ENCODE peak calls at places on chromosomes 13 and 19, in four cellular contexts. G, J, R and X are unnamed samples.

GRCh38 chr19:46514589-46515289 is 19.1 kb upstream of the PNMA8B start:
- DNase-seq in J (no peak), G (no peak), R (peak; percentile 58), X (no peak)

GRCh38 chr13:37023871-37024270 is 23.3 kb downstream of the EXOSC8 start:
- DNase-seq in G (no peak), R (no peak), J (no peak), X (peak; percentile 11)

GRCh38 chr19:35140898-35141626 is 2.0 kb upstream of the FXYD7 start:
- DNase-seq in G (peak; percentile 100), J (peak; percentile 98), R (peak; percentile 92), X (peak; percentile 92)

GRCh38 chr13:27401210-27401609 is 23.2 kb upstream of the GTF3A start:
- DNase-seq in G (no peak), J (peak; percentile 75), R (no peak), X (no peak)

GRCh38 chr19:44623080-44623479 is 9.7 kb downstream of the IGSF23 start:
- DNase-seq in G (no peak), J (no peak), R (no peak), X (peak; percentile 18)

GRCh38 chr19:36067681-36068080 is 13.0 kb downstream of the WDR62 start:
- DNase-seq in R (no peak), G (no peak), J (no peak), X (no peak)

GRCh38 chr13:49341517-49341916 is 93.8 kb downstream of the CDADC1 start:
- DNase-seq in G (no peak), R (no peak), J (no peak), X (no peak)

GRCh38 chr13:80363890-80364503 is 23.1 kb upstream of the SPRY2 start:
- DNase-seq in R (peak; percentile 67), G (no peak), J (no peak), X (peak; percentile 58)

GRCh38 chr19:18412610-18413239 is 6.5 kb upstream of the SSBP4 start:
- DNase-seq in G (no peak), J (no peak), R (peak; percentile 30), X (no peak)

GRCh38 chr19:45507864-45508680 is 793 bp downstream of the VASP start:
- DNase-seq in J (peak; percentile 74), G (peak; percentile 89), R (peak; percentile 86), X (peak; percentile 48)

GRCh38 chr19:1582201-1582600 is 10.5 kb downstream of the MBD3 start:
- DNase-seq in G (no peak), R (no peak), J (no peak), X (no peak)

GRCh38 chr19:1587872-1588271 is 4.8 kb downstream of the MBD3 start:
- DNase-seq in R (no peak), J (no peak), G (no peak), X (no peak)

GRCh38 chr19:1580957-1581356 is 11.7 kb downstream of the MBD3 start:
- DNase-seq in R (no peak), J (no peak), G (no peak), X (no peak)

GRCh38 chr19:1585243-1585580 is 7.5 kb downstream of the MBD3 start:
- DNase-seq in G (no peak), R (no peak), J (no peak), X (no peak)

GRCh38 chr19:1584500-1585242 is 8.0 kb downstream of the MBD3 start:
- DNase-seq in R (no peak), G (no peak), J (no peak), X (no peak)
- H3K27ac ChIP-seq in R (no peak overlapping the region), G (no peak overlapping the region), J (no peak overlapping the region), X (no peak overlapping the region)

DNA sequence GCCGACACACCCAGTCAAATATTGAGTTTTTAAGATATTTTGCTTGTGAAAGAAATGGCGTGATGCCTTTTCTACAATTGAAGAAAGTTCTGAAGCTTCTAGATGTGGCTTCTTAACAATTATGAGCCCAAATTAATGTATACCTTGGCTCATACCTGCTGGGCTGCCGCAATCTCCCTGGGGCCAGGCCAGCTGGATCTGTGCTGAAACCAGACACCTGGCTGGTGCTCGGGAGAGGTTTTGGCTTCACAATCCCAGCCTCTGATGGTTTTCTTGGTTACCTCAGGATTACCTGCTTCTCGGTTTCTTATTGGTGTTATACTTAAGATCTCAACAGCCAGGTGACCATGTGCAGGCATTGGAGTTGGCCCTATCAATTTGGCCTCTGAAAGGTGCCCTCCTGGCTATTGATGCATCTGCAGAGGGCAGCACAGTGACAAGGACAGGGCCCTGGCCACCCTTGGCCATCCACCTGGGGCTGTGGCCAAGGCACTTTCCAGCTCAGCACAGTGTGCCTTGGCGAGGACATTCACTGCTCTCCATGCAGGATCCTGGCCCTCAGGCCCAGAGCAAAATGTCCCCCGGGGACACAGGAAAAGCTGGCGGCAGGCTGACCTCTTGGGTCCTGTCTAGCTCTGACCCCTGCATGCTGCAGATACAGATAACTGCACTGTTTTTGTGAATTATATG is 305.0 kb downstream of the ZNF536 start:
- DNase-seq in J (no peak), G (no peak), R (no peak), X (no peak)
- H3K27ac ChIP-seq in J (no peak overlapping the region), G (no peak overlapping the region), R (no peak overlapping the region), X (no peak overlapping the region)

GRCh38 chr19:3289971-3290569 is 65.6 kb downstream of the CELF5 start:
- DNase-seq in G (no peak), R (no peak), J (no peak), X (no peak)

GRCh38 chr19:3292958-3293529 is 68.6 kb downstream of the CELF5 start:
- DNase-seq in J (peak; percentile 36), R (no peak), G (no peak), X (no peak)

GRCh38 chr19:3294080-3294850 is 69.8 kb downstream of the CELF5 start:
- DNase-seq in G (no peak), R (no peak), J (no peak), X (no peak)

GRCh38 chr19:3293560-3293959 is 69.1 kb downstream of the CELF5 start:
- DNase-seq in G (no peak), R (no peak), J (no peak), X (no peak)

DNA sequence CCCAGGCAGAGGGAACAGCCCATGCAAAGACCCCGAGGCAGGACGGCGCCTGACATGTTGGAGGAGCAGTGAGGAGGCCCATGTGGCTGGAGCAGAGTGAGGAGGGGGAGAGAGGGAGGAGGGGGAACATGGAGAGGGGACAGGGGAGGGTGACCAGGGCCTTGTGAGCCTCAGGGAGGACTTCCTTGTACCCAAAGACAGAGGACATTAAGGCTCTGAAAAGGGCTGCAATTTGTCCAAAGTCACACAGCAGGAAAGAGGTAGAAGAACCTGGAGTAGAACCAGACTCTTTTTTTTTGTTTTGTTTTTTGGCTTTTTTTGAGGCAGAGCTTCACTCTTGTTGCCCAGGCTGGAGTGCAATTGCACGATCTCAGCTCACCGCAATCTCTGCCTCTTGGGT is 67.2 kb downstream of the CELF5 start:
- DNase-seq in J (no peak), R (no peak), G (no peak), X (no peak)
- H3K27ac ChIP-seq in J (no peak overlapping the region), R (no peak overlapping the region), G (no peak overlapping the region), X (no peak overlapping the region)

DNA sequence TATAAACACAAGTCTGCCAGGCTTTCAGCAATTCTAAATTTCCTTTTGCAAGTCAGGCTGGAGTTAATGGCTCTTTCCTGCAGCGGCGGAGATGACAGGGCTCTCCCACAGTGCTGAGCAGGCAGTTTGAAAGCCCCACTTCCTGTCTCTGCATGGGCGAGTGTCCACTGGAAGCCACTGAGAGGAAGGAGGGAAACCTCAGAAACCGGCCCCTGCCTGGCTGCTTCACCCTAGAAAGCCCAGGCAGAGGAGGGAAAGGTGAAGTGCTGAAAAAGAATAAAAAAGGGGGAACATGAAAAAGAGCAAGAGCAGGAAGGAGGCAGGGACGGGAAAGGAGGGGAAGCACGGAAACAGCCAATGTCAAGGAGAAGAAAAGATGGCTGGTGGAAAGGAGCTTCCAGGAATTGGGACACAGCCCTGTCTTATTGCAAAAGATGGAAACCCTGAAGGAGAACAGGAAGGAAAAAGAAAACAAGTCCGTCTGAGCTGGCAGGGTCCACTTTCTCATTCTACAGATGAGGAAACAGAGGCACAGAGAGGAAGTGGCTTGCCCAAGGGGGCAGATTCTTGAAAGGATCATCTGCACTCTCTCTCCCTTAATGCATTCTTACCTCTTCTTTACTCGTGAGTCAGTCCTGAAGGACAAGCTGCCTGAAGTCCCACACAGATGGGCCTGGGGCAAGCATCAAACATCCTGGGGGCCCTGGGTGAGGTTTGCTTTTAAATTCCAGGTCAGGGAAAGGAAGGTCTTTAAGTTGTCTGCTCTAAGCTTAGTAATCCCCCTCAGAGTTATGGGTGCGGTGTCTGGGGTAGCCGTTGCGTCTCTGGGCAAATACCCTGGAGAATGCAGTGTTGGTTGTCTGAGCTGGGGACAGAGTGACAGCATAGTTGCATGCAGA is 38.8 kb upstream of the ALOX5AP start:
- DNase-seq in G (peak; percentile 67), J (peak; percentile 41), R (peak; percentile 25), X (peak; percentile 68)
- H3K27ac ChIP-seq in G (no peak overlapping the region), J (no peak overlapping the region), R (no peak overlapping the region), X (no peak overlapping the region)